ENCODE peak calls at places on chromosomes 2 and 18, in nine cellular contexts. S is H4; V is stimulated activated CD8-positive, alpha-beta memory T cell treated with anti-CD3 and anti-CD28 coated beads, Interleukin-7, amount 100 ng/mL, for 4 hours; P is T-helper 1 cell; G is G401; Y is AG08395; F is MCF 10A; N is B cell; Z is uterus. E is an unnamed sample.

GRCh38 chr2:202035089-202035940 is 1.7 kb downstream of the FZD7 start:
- DNase-seq in S (no peak), P (no peak), F (no peak), G (peak; percentile 92), N (no peak), V (no peak), Z (peak; percentile 63), Y (no peak), E (no peak)

GRCh38 chr18:48678237-48679115 is 139.6 kb downstream of the CTIF start:
- DNase-seq in S (no peak), Z (no peak), G (no peak), V (no peak), F (no peak), Y (no peak), N (no peak), P (no peak), E (no peak)

GRCh38 chr2:25606892-25607291 is 66.5 kb downstream of the DTNB start:
- DNase-seq in Y (peak; percentile 24), Z (no peak), N (no peak), S (no peak), P (no peak), V (no peak), F (peak; percentile 57), G (peak; percentile 44), E (peak; percentile 40)

GRCh38 chr2:222214885-222215284 is 83.9 kb downstream of the PAX3 start:
- DNase-seq in Z (no peak), F (no peak), S (no peak), P (no peak), G (no peak), Y (no peak), N (no peak), V (no peak), E (no peak)

GRCh38 chr18:7778181-7778580 is 211.1 kb downstream of the PTPRM start:
- DNase-seq in F (no peak), Z (no peak), G (no peak), S (no peak), Y (no peak), N (no peak), P (no peak), V (no peak), E (no peak)

GRCh38 chr18:48949606-48950535 is 894 bp downstream of the SMAD7 start:
- DNase-seq in V (no peak), F (peak; percentile 66), N (peak; percentile 50), P (no peak), S (no peak), Z (no peak), G (peak; percentile 47), Y (no peak), E (peak; percentile 51)

GRCh38 chr2:73112026-73112912 is 479 bp downstream of the RAB11FIP5 start:
- DNase-seq in Z (no peak), P (no peak), V (peak; percentile 9), S (no peak), N (no peak), Y (peak; percentile 19), G (no peak), F (peak; percentile 40), E (peak; percentile 63)

GRCh38 chr2:42089340-42089925 is 41.6 kb downstream of the PKDCC start:
- DNase-seq in P (peak; percentile 51), Y (peak; percentile 54), V (peak; percentile 39), G (no peak), N (peak; percentile 72), F (peak; percentile 66), Z (peak; percentile 58), S (peak; percentile 26), E (no peak)

GRCh38 chr2:55013936-55014335 is 36.3 kb downstream of the RTN4 start:
- DNase-seq in G (peak; percentile 41), F (no peak), N (no peak), S (no peak), V (no peak), P (no peak), Y (no peak), Z (no peak), E (no peak)

GRCh38 chr18:34510926-34511325 is 199.2 kb upstream of the DTNA start:
- DNase-seq in G (no peak), F (no peak), Z (no peak), V (no peak), Y (no peak), P (no peak), N (no peak), S (no peak), E (no peak)

GRCh38 chr2:189350515-189351209 is 90.6 kb upstream of the WDR75 start:
- DNase-seq in Z (peak; percentile 37), F (peak; percentile 34), Y (peak; percentile 84), G (no peak), N (no peak), P (no peak), V (no peak), S (peak; percentile 83), E (peak; percentile 52)

GRCh38 chr2:190528521-190529001 is 6.0 kb downstream of the NEMP2 start:
- DNase-seq in F (peak; percentile 89), V (no peak), P (no peak), N (no peak), G (no peak), Y (peak; percentile 13), Z (no peak), S (peak; percentile 77), E (no peak)

GRCh38 chr18:75407468-75408437 is 19.8 kb downstream of the SMIM21 start:
- DNase-seq in P (no peak), Y (peak; percentile 30), Z (no peak), N (no peak), S (no peak), G (no peak), F (no peak), V (no peak), E (no peak)

GRCh38 chr2:27191107-27191829 is 20.6 kb upstream of the ATRAID start:
- DNase-seq in N (peak; percentile 54), S (peak; percentile 20), Z (peak; percentile 79), F (peak; percentile 81), Y (peak; percentile 68), P (no peak), G (peak; percentile 66), V (no peak), E (peak; percentile 34)

GRCh38 chr2:197786010-197786877 is 1.1 kb upstream of the BOLL start:
- DNase-seq in V (peak; percentile 26), F (no peak), Z (no peak), S (no peak), G (no peak), P (peak; percentile 36), Y (no peak), N (no peak), E (no peak)

GRCh38 chr2:8219631-8220393 is 462.0 kb upstream of the ID2 start:
- DNase-seq in Y (no peak), V (no peak), S (no peak), P (no peak), F (no peak), Z (no peak), G (peak; percentile 93), N (no peak), E (no peak)

GRCh38 chr18:58105206-58105907 is 61.3 kb downstream of the NEDD4L start:
- DNase-seq in F (no peak), P (no peak), N (no peak), Y (no peak), Z (no peak), V (no peak), S (no peak), G (peak; percentile 15), E (no peak)

GRCh38 chr2:111030271-111030891 is 90.3 kb upstream of the BCL2L11 start:
- DNase-seq in Z (no peak), V (no peak), G (no peak), S (no peak), N (no peak), P (no peak), F (no peak), Y (peak; percentile 11), E (peak; percentile 86)

GRCh38 chr2:144049137-144049536 is 470.8 kb downstream of the ZEB2 start:
- DNase-seq in P (no peak), S (no peak), Y (no peak), N (no peak), F (no peak), G (no peak), Z (no peak), V (no peak), E (no peak)

GRCh38 chr2:241637233-241638062 is at the start of gene ATG4B:
- DNase-seq in N (peak; percentile 76), Y (peak; percentile 91), G (peak; percentile 80), P (peak; percentile 63), F (peak; percentile 86), S (peak; percentile 76), Z (peak; percentile 73), V (peak; percentile 73), E (peak; percentile 87)